ENCODE peak calls at places on chromosomes 16 and 17, in four cellular contexts. E is PC-3, B is GM23248, D is GM23338. U is an unnamed sample. For H3K9me2, the result is how much of the 10 kb centered on the place peaks cover.

GRCh38 chr16:81659249-81659648 is 119.8 kb upstream of the PLCG2 start:
- DNase-seq in E (no peak), B (no peak), D (no peak), U (no peak)

GRCh38 chr17:10105513-10106001 is 92.8 kb downstream of the GAS7 start:
- DNase-seq in E (no peak), B (peak), D (no peak), U (no peak)

GRCh38 chr17:57211543-57211942 is 44.8 kb upstream of the MSI2 start:
- DNase-seq in E (peak), B (peak), D (no peak), U (no peak)

GRCh38 chr17:54932711-54933110 is 32.1 kb downstream of the TOM1L1 start:
- DNase-seq in E (no peak), B (no peak), D (no peak), U (no peak)

GRCh38 chr16:82938108-82938507 is 311.3 kb downstream of the CDH13 start:
- DNase-seq in E (no peak), B (no peak), D (no peak), U (no peak)

GRCh38 chr16:51550785-51551184 is 399.7 kb upstream of the SALL1 start:
- DNase-seq in E (no peak), B (no peak), D (no peak), U (no peak)

GRCh38 chr16:116015-116414 is 22.5 kb downstream of the NPRL3 start:
- DNase-seq in E (no peak), B (no peak), D (no peak), U (no peak)

GRCh38 chr17:5281814-5282638 is at the start of gene RABEP1:
- DNase-seq in E (peak), B (peak), D (peak), U (peak)

GRCh38 chr16:10497132-10498088 is 83.0 kb downstream of the EMP2 start:
- DNase-seq in E (no peak), B (no peak), D (no peak), U (no peak)

GRCh38 chr17:22217135-22217534 is 524.8 kb downstream of the KCNJ18 start:
- DNase-seq in E (no peak), B (no peak), D (peak), U (no peak)

GRCh38 chr16:57102888-57103879 is 10.8 kb downstream of the CPNE2 start:
- DNase-seq in E (no peak), B (no peak), D (peak), U (no peak)

GRCh38 chr17:4110152-4110551 is 32.7 kb downstream of the ZZEF1 start:
- DNase-seq in E (peak), B (peak), D (no peak), U (no peak)

GRCh38 chr17:10036511-10037061 is 131.5 kb upstream of the RCVRN start:
- DNase-seq in E (no peak), B (peak), D (no peak), U (no peak)

GRCh38 chr16:71412270-71413160 is 29.3 kb downstream of the TLE7 start:
- DNase-seq in E (peak), B (peak), D (peak), U (peak)

GRCh38 chr16:57045694-57046381 is 46.5 kb upstream of the CPNE2 start:
- DNase-seq in E (peak), B (peak), D (peak), U (no peak)

GRCh38 chr17:13002761-13003453 is 14.9 kb downstream of the ELAC2 start:
- DNase-seq in E (peak), B (peak), D (peak), U (peak)

GRCh38 chr17:49437696-49438438 is 23.2 kb upstream of the PHB1 start:
- DNase-seq in E (no peak), B (no peak), D (no peak), U (no peak)

GRCh38 chr16:49330562-49331201 is 42.9 kb upstream of the C16orf78 start:
- DNase-seq in E (no peak), B (no peak), D (no peak), U (no peak)

GRCh38 chr16:583470-583814 is 6.4 kb upstream of the RAB40C start:
- DNase-seq in E (no peak), B (no peak), D (peak), U (no peak)

GRCh38 chr17:7932949-7933348 is 943 bp downstream of the CNTROB start:
- DNase-seq in E (peak), B (peak), D (peak), U (no peak)

GRCh38 chr16:89120281-89120680 is 26.6 kb downstream of the ACSF3 start:
- DNase-seq in E (no peak), B (no peak), D (no peak), U (no peak)

GRCh38 chr16:70804153-70804728 is 3.3 kb upstream of the VAC14 start:
- DNase-seq in E (peak), B (peak), D (no peak), U (no peak)

GRCh38 chr17:19753049-19753444 is 4.9 kb upstream of the ALDH3A1 start:
- DNase-seq in E (peak), B (peak), D (no peak), U (no peak)

GRCh38 chr16:5235119-5235518 is 137.5 kb upstream of the EEF2KMT start:
- DNase-seq in E (no peak), B (no peak), D (no peak), U (no peak)

GRCh38 chr16:86243571-86244154 is 266.7 kb upstream of the FOXF1 start:
- DNase-seq in E (no peak), B (no peak), D (no peak), U (no peak)

GRCh38 chr16:88804552-88805339 is 1.2 kb downstream of the CDT1 start:
- DNase-seq in E (peak), B (peak), D (peak), U (peak)

GRCh38 chr16:84813141-84813933 is 6.4 kb upstream of the CRISPLD2 start:
- DNase-seq in E (no peak), B (no peak), D (no peak), U (no peak)

GRCh38 chr16:28258571-28258970 is 33.8 kb upstream of the SBK1 start:
- DNase-seq in E (no peak), B (peak), D (peak), U (no peak)

GRCh38 chr17:47866941-47867340 is 16.0 kb upstream of the SP6 start:
- DNase-seq in E (no peak), B (no peak), D (no peak), U (no peak)

GRCh38 chr16:57522960-57523359 is 13.4 kb downstream of the CCDC102A start:
- DNase-seq in E (no peak), B (no peak), D (no peak), U (no peak)

GRCh38 chr17:82627827-82628226 is 20.4 kb downstream of the WDR45B start:
- DNase-seq in E (no peak), B (no peak), D (no peak), U (no peak)

GRCh38 chr17:21353326-21354010 is 22.7 kb upstream of the KCNJ12 start:
- DNase-seq in E (no peak), B (peak), D (no peak), U (no peak)

GRCh38 chr17:10628756-10629155 is 28.4 kb downstream of the MYH3 start:
- DNase-seq in E (no peak), B (no peak), D (peak), U (no peak)

GRCh38 chr17:75503976-75504346 is 11.4 kb downstream of the CASKIN2 start:
- DNase-seq in E (no peak), B (no peak), D (no peak), U (no peak)

DNA sequence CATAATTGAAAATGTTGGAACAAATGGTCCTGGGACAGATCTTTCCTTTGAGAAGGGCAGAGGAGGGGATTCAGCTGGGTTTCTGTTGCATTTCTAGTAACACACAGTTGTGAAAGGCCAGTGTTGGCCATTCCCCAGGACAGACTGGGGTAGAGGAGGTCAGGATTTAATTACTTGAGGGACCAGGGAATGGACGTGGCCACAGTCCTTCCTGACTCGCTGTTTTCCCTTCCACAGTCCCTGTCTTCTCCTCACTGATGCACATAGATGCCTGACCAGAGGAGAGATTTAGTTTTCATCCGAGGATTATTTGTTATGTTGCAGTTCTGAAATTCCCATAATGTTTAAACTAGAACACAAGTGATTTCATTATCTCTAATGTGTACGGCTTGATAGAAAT is 25.2 kb upstream of the HEATR6 start:
- DNase-seq in E (no peak), B (peak), D (no peak), U (no peak)
- H3K9me2 ChIP-seq in E (under half), B (under half), D (under half), U (under half)

GRCh38 chr17:15255713-15256454 is 9.2 kb downstream of the PMP22 start:
- DNase-seq in E (peak), B (peak), D (no peak), U (no peak)
- H3K4me2 ChIP-seq in E (no peak), B (peak), D (no peak), U (no peak)

GRCh38 chr17:33291248-33292183 is 1.6 kb downstream of the ASIC2 start:
- DNase-seq in E (no peak), B (peak), D (peak), U (no peak)
- TF ChIP-seq EZH2 in E (no peak), B (peak), D (peak), U (no peak)

GRCh38 chr17:69655902-69656301 is 241.4 kb downstream of the MAP2K6 start:
- DNase-seq in E (no peak), B (no peak), D (no peak), U (no peak)

GRCh38 chr17:69651921-69652320 is 237.4 kb downstream of the MAP2K6 start:
- DNase-seq in E (no peak), B (peak), D (no peak), U (no peak)

DNA sequence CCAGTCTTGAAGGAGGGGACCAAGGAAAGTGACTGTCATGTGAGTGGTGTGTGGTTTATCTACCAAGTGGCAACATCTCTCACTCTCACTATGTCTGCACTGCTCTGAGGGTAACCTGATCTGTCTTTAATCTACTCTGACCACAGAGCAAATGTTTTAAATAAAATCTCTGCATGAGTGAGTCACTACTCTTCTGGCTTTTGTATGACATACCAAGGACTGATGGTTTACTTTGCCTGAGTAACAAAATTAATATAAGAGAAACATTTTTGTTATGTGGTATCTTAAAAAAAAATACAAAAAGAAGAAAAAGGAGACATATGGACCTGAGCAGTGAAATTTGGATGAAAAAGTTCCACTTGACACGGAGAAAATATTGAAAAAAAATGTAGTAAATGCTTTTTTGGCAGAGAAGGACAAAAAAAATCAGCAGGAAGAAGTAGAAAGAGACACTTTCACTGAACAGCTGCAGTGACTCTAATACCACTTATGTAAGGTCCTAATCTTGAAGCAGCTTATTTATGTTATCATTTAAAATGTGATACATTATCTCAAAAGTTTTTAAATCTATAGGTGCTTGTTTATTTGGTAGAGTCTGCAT is 240.6 kb downstream of the MAP2K6 start:
- DNase-seq in E (peak), B (peak), D (no peak), U (peak)
- H3K9me2 ChIP-seq in E (under half), B (under half), D (under half), U (under half)

GRCh38 chr17:17708301-17708700 is 27.0 kb downstream of the RAI1 start:
- DNase-seq in E (no peak), B (no peak), D (no peak), U (no peak)

GRCh38 chr17:17710728-17711541 is 29.7 kb downstream of the RAI1 start:
- DNase-seq in E (peak), B (peak), D (peak), U (no peak)

GRCh38 chr17:17710355-17710727 is 29.1 kb downstream of the RAI1 start:
- DNase-seq in E (no peak), B (no peak), D (no peak), U (no peak)

GRCh38 chr17:17709815-17710321 is 28.6 kb downstream of the RAI1 start:
- DNase-seq in E (no peak), B (no peak), D (no peak), U (no peak)

DNA sequence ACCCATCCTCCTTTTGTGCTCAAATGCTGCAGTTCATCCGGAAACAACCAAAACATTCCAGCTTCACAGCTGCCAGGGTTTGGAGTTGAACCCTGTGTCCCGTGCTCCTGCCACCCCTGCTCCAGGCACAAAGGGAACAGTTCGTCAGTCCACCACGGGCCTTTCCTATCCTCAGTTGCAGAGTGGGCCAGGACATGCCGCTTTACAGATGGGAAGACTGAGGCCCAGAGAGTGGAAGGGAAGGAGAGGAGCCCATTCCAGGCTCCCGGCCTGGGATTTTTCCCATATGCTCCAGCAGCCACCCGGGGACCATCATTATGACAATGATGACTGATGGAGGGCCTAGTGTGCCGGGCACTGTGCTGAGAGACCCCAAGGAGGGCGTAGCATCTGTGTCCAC is 27.6 kb downstream of the RAI1 start:
- DNase-seq in E (no peak), B (no peak), D (no peak), U (no peak)
- H3K4me2 ChIP-seq in E (no peak), B (no peak), D (no peak), U (no peak)

GRCh38 chr17:35141681-35142466 is at the start of gene NLE1:
- DNase-seq in E (peak), B (peak), D (peak), U (peak)
- TF ChIP-seq EZH2 in E (no peak), B (no peak), D (no peak), U (no peak)

DNA sequence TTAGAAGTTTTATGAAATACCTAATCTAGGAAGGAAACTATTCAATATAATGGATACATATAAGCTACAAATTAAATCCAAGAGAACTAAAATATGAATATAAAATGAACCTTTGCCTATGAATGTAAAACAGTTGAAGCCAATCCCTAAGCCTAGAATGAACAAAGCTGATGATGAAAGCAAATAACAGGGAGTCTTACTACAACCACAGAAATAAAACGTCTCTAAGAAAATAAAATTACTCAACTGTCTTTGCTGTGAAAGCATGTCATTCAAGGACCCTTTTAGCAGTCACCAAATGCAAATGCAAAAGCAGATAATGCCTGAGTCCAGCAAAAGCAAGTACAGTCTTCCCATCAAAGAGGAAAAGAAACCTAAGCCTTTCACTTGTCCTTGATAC is 23.0 kb downstream of the FAM222B start:
- DNase-seq in E (no peak), B (no peak), D (no peak), U (no peak)
- H3K9me2 ChIP-seq in E (under half), B (under half), D (under half), U (under half)

GRCh38 chr16:54649846-54650245 is 280.8 kb upstream of the IRX5 start:
- DNase-seq in E (no peak), B (peak), D (no peak), U (no peak)
- H3K4me2 ChIP-seq in E (no peak), B (no peak), D (no peak), U (no peak)

U was measured in MM.1S.